ENCODE peak calls at places on chromosomes 5 and 9, in ten cellular contexts. M, B, Q, W, H, O, Y, G, I and Z are unnamed samples.

GRCh38 chr5:65305913-65306312 is 175.8 kb downstream of the ADAMTS6 start:
- DNase-seq in M (no peak), B (peak), Q (no peak), W (no peak), H (no peak), O (no peak), Y (no peak), G (no peak), I (no peak), Z (no peak)

GRCh38 chr9:113223963-113224362 is 2.6 kb downstream of the SLC31A1 start:
- DNase-seq in M (no peak), B (peak), Q (peak), W (no peak), H (no peak), O (no peak), Y (no peak), G (no peak), I (no peak), Z (no peak)

GRCh38 chr5:126525630-126526245 is 69.3 kb downstream of the ALDH7A1 start:
- DNase-seq in M (no peak), B (peak), Q (no peak), W (no peak), H (no peak), O (peak), Y (no peak), G (no peak), I (no peak), Z (no peak)

GRCh38 chr9:116005267-116005666 is 148.3 kb upstream of the PAPPA start:
- DNase-seq in M (no peak), B (no peak), Q (no peak), W (no peak), H (no peak), O (no peak), Y (no peak), G (no peak), I (no peak), Z (no peak)

GRCh38 chr5:59039003-59039295 is 456.1 kb downstream of the RAB3C start:
- DNase-seq in M (no peak), B (no peak), Q (no peak), W (no peak), H (no peak), O (no peak), Y (no peak), G (no peak), I (no peak), Z (no peak)

GRCh38 chr9:6897207-6897822 is 139.5 kb downstream of the KDM4C start:
- DNase-seq in M (no peak), B (no peak), Q (no peak), W (no peak), H (no peak), O (no peak), Y (no peak), G (no peak), I (no peak), Z (no peak)

GRCh38 chr9:138053321-138053868 is 175.8 kb downstream of the CACNA1B start:
- DNase-seq in M (no peak), B (no peak), Q (no peak), W (no peak), H (no peak), O (peak), Y (no peak), G (no peak), I (no peak), Z (no peak)

GRCh38 chr9:6109986-6110385 is 94.6 kb upstream of the RANBP6 start:
- DNase-seq in M (no peak), B (peak), Q (no peak), W (no peak), H (no peak), O (no peak), Y (no peak), G (no peak), I (no peak), Z (no peak)

GRCh38 chr5:81949479-81949878 is 22.3 kb upstream of the ATG10 start:
- DNase-seq in M (no peak), B (no peak), Q (no peak), W (no peak), H (no peak), O (no peak), Y (no peak), G (no peak), I (no peak), Z (no peak)

GRCh38 chr5:110043025-110043424 is 353.3 kb downstream of the MAN2A1 start:
- DNase-seq in M (no peak), B (no peak), Q (no peak), W (no peak), H (no peak), O (no peak), Y (no peak), G (peak), I (no peak), Z (no peak)

GRCh38 chr5:80198399-80198798 is 57.4 kb downstream of the SERINC5 start:
- DNase-seq in M (no peak), B (no peak), Q (no peak), W (no peak), H (no peak), O (peak), Y (no peak), G (no peak), I (no peak), Z (no peak)

GRCh38 chr5:55370291-55370925 is 62.6 kb downstream of the MTREX start:
- DNase-seq in M (no peak), B (no peak), Q (no peak), W (no peak), H (no peak), O (no peak), Y (no peak), G (no peak), I (no peak), Z (no peak)

GRCh38 chr5:119470851-119471451 is 18.7 kb downstream of the HSD17B4 start:
- DNase-seq in M (no peak), B (peak), Q (no peak), W (peak), H (no peak), O (no peak), Y (no peak), G (peak), I (peak), Z (no peak)